ENCODE peak calls at places on chromosomes 3 and 15, in seven cellular contexts. One of them, this sample, is unnamed.

GRCh38 chr3:85709483-85709882 is 750.7 kb downstream of the CADM2 start:
- DNase-seq in heart right ventricle: no peak
- DNase-seq in ELR: no peak
- DNase-seq in smooth muscle cell of the brain vasculature: no peak
- DNase-seq in MCF 10A: no peak
- DNase-seq in HT1080: no peak
- DNase-seq in ureter: no peak
- DNase-seq in this sample: no peak

GRCh38 chr3:99683876-99684275 is 45.5 kb downstream of the COL8A1 start:
- DNase-seq in heart right ventricle: no peak
- DNase-seq in ELR: no peak
- DNase-seq in HT1080: no peak
- DNase-seq in smooth muscle cell of the brain vasculature: no peak
- DNase-seq in MCF 10A: no peak
- DNase-seq in ureter: no peak
- DNase-seq in this sample: no peak

GRCh38 chr3:174859109-174859735 is at the start of gene NAALADL2:
- DNase-seq in heart right ventricle: no peak
- DNase-seq in HT1080: no peak
- DNase-seq in ELR: no peak
- DNase-seq in ureter: no peak
- DNase-seq in smooth muscle cell of the brain vasculature: no peak
- DNase-seq in MCF 10A: no peak
- DNase-seq in this sample: no peak

GRCh38 chr3:41418961-41419691 is 219.8 kb downstream of the CTNNB1 start:
- DNase-seq in HT1080: peak
- DNase-seq in ureter: no peak
- DNase-seq in ELR: peak
- DNase-seq in MCF 10A: peak
- DNase-seq in smooth muscle cell of the brain vasculature: peak
- DNase-seq in heart right ventricle: no peak
- DNase-seq in this sample: no peak

GRCh38 chr3:23992051-23992628 is 47.1 kb downstream of the NR1D2 start:
- DNase-seq in MCF 10A: peak
- DNase-seq in ureter: no peak
- DNase-seq in smooth muscle cell of the brain vasculature: no peak
- DNase-seq in heart right ventricle: no peak
- DNase-seq in HT1080: peak
- DNase-seq in ELR: no peak
- DNase-seq in this sample: peak

GRCh38 chr3:61562810-61563613 is 1.6 kb downstream of the PTPRG start:
- DNase-seq in smooth muscle cell of the brain vasculature: no peak
- DNase-seq in MCF 10A: peak
- DNase-seq in ELR: peak
- DNase-seq in heart right ventricle: peak
- DNase-seq in ureter: peak
- DNase-seq in HT1080: no peak
- DNase-seq in this sample: no peak

GRCh38 chr15:93333826-93334225 is 244.8 kb upstream of the RGMA start:
- DNase-seq in smooth muscle cell of the brain vasculature: no peak
- DNase-seq in MCF 10A: no peak
- DNase-seq in heart right ventricle: peak
- DNase-seq in HT1080: no peak
- DNase-seq in ureter: no peak
- DNase-seq in ELR: no peak
- DNase-seq in this sample: no peak

GRCh38 chr3:84772841-84773240 is 185.9 kb upstream of the CADM2 start:
- DNase-seq in MCF 10A: peak
- DNase-seq in smooth muscle cell of the brain vasculature: no peak
- DNase-seq in ELR: no peak
- DNase-seq in ureter: no peak
- DNase-seq in HT1080: peak
- DNase-seq in heart right ventricle: no peak
- DNase-seq in this sample: no peak

GRCh38 chr15:70093481-70094309 is 4.0 kb downstream of the TLE3 start:
- DNase-seq in ureter: no peak
- DNase-seq in smooth muscle cell of the brain vasculature: no peak
- DNase-seq in HT1080: no peak
- DNase-seq in ELR: no peak
- DNase-seq in MCF 10A: no peak
- DNase-seq in heart right ventricle: no peak
- DNase-seq in this sample: no peak

GRCh38 chr15:85750319-85750806 is 44.4 kb downstream of the KLHL25 start:
- DNase-seq in HT1080: no peak
- DNase-seq in ELR: no peak
- DNase-seq in MCF 10A: no peak
- DNase-seq in smooth muscle cell of the brain vasculature: no peak
- DNase-seq in heart right ventricle: peak
- DNase-seq in ureter: peak
- DNase-seq in this sample: no peak

GRCh38 chr3:121999931-122000330 is 22.1 kb downstream of the ILDR1 start:
- DNase-seq in HT1080: no peak
- DNase-seq in ELR: no peak
- DNase-seq in heart right ventricle: no peak
- DNase-seq in MCF 10A: no peak
- DNase-seq in smooth muscle cell of the brain vasculature: no peak
- DNase-seq in ureter: no peak
- DNase-seq in this sample: no peak

GRCh38 chr15:31297880-31298456 is 28.7 kb upstream of the KLF13 start:
- DNase-seq in HT1080: no peak
- DNase-seq in smooth muscle cell of the brain vasculature: no peak
- DNase-seq in ureter: peak
- DNase-seq in heart right ventricle: no peak
- DNase-seq in ELR: no peak
- DNase-seq in MCF 10A: no peak
- DNase-seq in this sample: no peak

GRCh38 chr15:39130556-39131379 is 450.1 kb upstream of the THBS1 start:
- DNase-seq in heart right ventricle: no peak
- DNase-seq in ureter: no peak
- DNase-seq in HT1080: peak
- DNase-seq in ELR: peak
- DNase-seq in smooth muscle cell of the brain vasculature: no peak
- DNase-seq in MCF 10A: no peak
- DNase-seq in this sample: no peak

GRCh38 chr15:70244978-70245542 is 147.3 kb upstream of the TLE3 start:
- DNase-seq in heart right ventricle: no peak
- DNase-seq in HT1080: no peak
- DNase-seq in MCF 10A: peak
- DNase-seq in smooth muscle cell of the brain vasculature: no peak
- DNase-seq in ureter: no peak
- DNase-seq in ELR: no peak
- DNase-seq in this sample: no peak

GRCh38 chr15:21260966-21261395 is 179.3 kb downstream of the POTEB3 start:
- DNase-seq in smooth muscle cell of the brain vasculature: no peak
- DNase-seq in ELR: no peak
- DNase-seq in MCF 10A: no peak
- DNase-seq in heart right ventricle: no peak
- DNase-seq in ureter: no peak
- DNase-seq in HT1080: peak
- DNase-seq in this sample: no peak

GRCh38 chr3:99949956-99950670 is 132.5 kb downstream of the CMSS1 start:
- DNase-seq in heart right ventricle: no peak
- DNase-seq in HT1080: no peak
- DNase-seq in smooth muscle cell of the brain vasculature: no peak
- DNase-seq in ureter: no peak
- DNase-seq in MCF 10A: no peak
- DNase-seq in ELR: no peak
- DNase-seq in this sample: no peak

GRCh38 chr15:101637549-101638318 is 14.4 kb downstream of the TM2D3 start:
- DNase-seq in MCF 10A: peak
- DNase-seq in heart right ventricle: no peak
- DNase-seq in ureter: no peak
- DNase-seq in smooth muscle cell of the brain vasculature: no peak
- DNase-seq in HT1080: peak
- DNase-seq in ELR: peak
- DNase-seq in this sample: no peak

GRCh38 chr3:65425880-65426279 is 612.8 kb downstream of the MAGI1 start:
- DNase-seq in HT1080: peak
- DNase-seq in MCF 10A: peak
- DNase-seq in smooth muscle cell of the brain vasculature: no peak
- DNase-seq in ELR: peak
- DNase-seq in heart right ventricle: no peak
- DNase-seq in ureter: no peak
- DNase-seq in this sample: no peak

GRCh38 chr3:141465221-141465620 is 21.6 kb upstream of the RASA2 start:
- DNase-seq in MCF 10A: no peak
- DNase-seq in smooth muscle cell of the brain vasculature: no peak
- DNase-seq in heart right ventricle: no peak
- DNase-seq in ELR: peak
- DNase-seq in HT1080: no peak
- DNase-seq in ureter: no peak
- DNase-seq in this sample: no peak

GRCh38 chr3:117597865-117598264 is 888.3 kb downstream of the TUSC7 start:
- DNase-seq in MCF 10A: no peak
- DNase-seq in heart right ventricle: no peak
- DNase-seq in smooth muscle cell of the brain vasculature: no peak
- DNase-seq in HT1080: no peak
- DNase-seq in ureter: no peak
- DNase-seq in ELR: no peak
- DNase-seq in this sample: no peak

GRCh38 chr3:58041826-58042324 is 33.7 kb downstream of the FLNB start:
- DNase-seq in HT1080: peak
- DNase-seq in ELR: peak
- DNase-seq in smooth muscle cell of the brain vasculature: no peak
- DNase-seq in ureter: no peak
- DNase-seq in heart right ventricle: no peak
- DNase-seq in MCF 10A: no peak
- DNase-seq in this sample: no peak

GRCh38 chr15:65171428-65171827 is 13.7 kb downstream of the CLPX start:
- DNase-seq in smooth muscle cell of the brain vasculature: no peak
- DNase-seq in MCF 10A: no peak
- DNase-seq in heart right ventricle: no peak
- DNase-seq in ureter: no peak
- DNase-seq in HT1080: no peak
- DNase-seq in ELR: no peak
- DNase-seq in this sample: no peak

GRCh38 chr15:90686435-90687218 is 30.5 kb upstream of the BLM start:
- DNase-seq in ELR: no peak
- DNase-seq in HT1080: no peak
- DNase-seq in MCF 10A: no peak
- DNase-seq in ureter: no peak
- DNase-seq in smooth muscle cell of the brain vasculature: no peak
- DNase-seq in heart right ventricle: no peak
- DNase-seq in this sample: no peak

GRCh38 chr3:57577786-57578185 is 19.4 kb downstream of the ARF4 start:
- DNase-seq in HT1080: no peak
- DNase-seq in MCF 10A: no peak
- DNase-seq in heart right ventricle: no peak
- DNase-seq in ureter: no peak
- DNase-seq in smooth muscle cell of the brain vasculature: no peak
- DNase-seq in ELR: no peak
- DNase-seq in this sample: no peak

GRCh38 chr15:90232941-90233700 is 620 bp downstream of the CIB1 start:
- DNase-seq in HT1080: peak
- DNase-seq in heart right ventricle: peak
- DNase-seq in smooth muscle cell of the brain vasculature: no peak
- DNase-seq in ureter: peak
- DNase-seq in MCF 10A: peak
- DNase-seq in ELR: peak
- DNase-seq in this sample: no peak

GRCh38 chr3:155052470-155052869 is 27.6 kb upstream of the MME start:
- DNase-seq in MCF 10A: no peak
- DNase-seq in ELR: no peak
- DNase-seq in heart right ventricle: no peak
- DNase-seq in smooth muscle cell of the brain vasculature: no peak
- DNase-seq in HT1080: no peak
- DNase-seq in ureter: no peak
- DNase-seq in this sample: no peak

GRCh38 chr15:38781196-38781595 is 216.6 kb upstream of the RASGRP1 start:
- DNase-seq in ELR: no peak
- DNase-seq in heart right ventricle: no peak
- DNase-seq in smooth muscle cell of the brain vasculature: no peak
- DNase-seq in MCF 10A: no peak
- DNase-seq in ureter: no peak
- DNase-seq in HT1080: no peak
- DNase-seq in this sample: no peak

GRCh38 chr15:50135123-50135541 is 16.1 kb upstream of the ATP8B4 start:
- DNase-seq in heart right ventricle: no peak
- DNase-seq in smooth muscle cell of the brain vasculature: no peak
- DNase-seq in ureter: no peak
- DNase-seq in ELR: peak
- DNase-seq in HT1080: peak
- DNase-seq in MCF 10A: no peak
- DNase-seq in this sample: no peak

GRCh38 chr3:37751967-37752660 is 109.6 kb upstream of the CTDSPL start:
- DNase-seq in MCF 10A: peak
- DNase-seq in ELR: no peak
- DNase-seq in heart right ventricle: no peak
- DNase-seq in smooth muscle cell of the brain vasculature: no peak
- DNase-seq in ureter: no peak
- DNase-seq in HT1080: no peak
- DNase-seq in this sample: no peak

GRCh38 chr15:90519688-90520087 is 10.0 kb upstream of the CRTC3 start:
- DNase-seq in ELR: peak
- DNase-seq in MCF 10A: no peak
- DNase-seq in HT1080: peak
- DNase-seq in smooth muscle cell of the brain vasculature: no peak
- DNase-seq in heart right ventricle: no peak
- DNase-seq in ureter: no peak
- DNase-seq in this sample: no peak

GRCh38 chr3:117486709-117487394 is 777.3 kb downstream of the TUSC7 start:
- DNase-seq in heart right ventricle: no peak
- DNase-seq in smooth muscle cell of the brain vasculature: no peak
- DNase-seq in ELR: no peak
- DNase-seq in ureter: no peak
- DNase-seq in HT1080: no peak
- DNase-seq in MCF 10A: no peak
- DNase-seq in this sample: no peak

GRCh38 chr15:63380828-63381282 is 791 bp downstream of the CA12 start:
- DNase-seq in heart right ventricle: no peak
- DNase-seq in ureter: no peak
- DNase-seq in smooth muscle cell of the brain vasculature: no peak
- DNase-seq in HT1080: no peak
- DNase-seq in ELR: peak
- DNase-seq in MCF 10A: no peak
- DNase-seq in this sample: no peak